ENCODE peak calls at places on chromosomes 6 and 20, in six cellular contexts. B is PC-3, Y is kidney epithelial cell, J is HFF-Myc, O is mammary epithelial cell, N is adrenal gland. R is an unnamed sample.

GRCh38 chr6:131966443-131966842 is 15.3 kb upstream of the CCN2 start:
- DNase-seq in B (no peak), Y (peak), J (no peak), O (no peak), N (no peak), R (no peak)

GRCh38 chr6:44022296-44022661 is 105.0 kb downstream of the MRPL14 start:
- DNase-seq in B (peak), Y (no peak), J (no peak), O (no peak), N (no peak), R (no peak)

GRCh38 chr6:111258615-111259088 is 171.3 kb downstream of the SLC16A10 start:
- DNase-seq in B (peak), Y (no peak), J (no peak), O (no peak), N (no peak), R (no peak)

GRCh38 chr6:89120371-89120770 is 2.5 kb upstream of the SRSF12 start:
- DNase-seq in B (peak), Y (peak), J (no peak), O (no peak), N (no peak), R (no peak)

GRCh38 chr6:3806169-3806922 is 42.8 kb upstream of the FAM50B start:
- DNase-seq in B (no peak), Y (no peak), J (no peak), O (no peak), N (peak), R (no peak)

GRCh38 chr6:100175814-100176275 is 181.8 kb upstream of the MCHR2 start:
- DNase-seq in B (peak), Y (peak), J (peak), O (peak), N (no peak), R (no peak)

GRCh38 chr6:121498481-121499276 is 63.2 kb downstream of the GJA1 start:
- DNase-seq in B (peak), Y (no peak), J (no peak), O (no peak), N (no peak), R (no peak)

GRCh38 chr20:34310481-34311117 is 7.4 kb upstream of the AHCY start:
- DNase-seq in B (no peak), Y (no peak), J (no peak), O (no peak), N (no peak), R (no peak)

GRCh38 chr20:58892932-58893224 is 40.4 kb downstream of the GNAS start:
- DNase-seq in B (no peak), Y (no peak), J (no peak), O (no peak), N (no peak), R (no peak)

GRCh38 chr20:60937581-60937980 is 314.5 kb upstream of the CDH4 start:
- DNase-seq in B (no peak), Y (no peak), J (no peak), O (no peak), N (no peak), R (no peak)

GRCh38 chr6:166602928-166603690 is 16.6 kb upstream of the RAMACL start:
- DNase-seq in B (no peak), Y (no peak), J (no peak), O (no peak), N (no peak), R (no peak)

GRCh38 chr6:42896178-42896719 is 16.8 kb downstream of the RPL7L1 start:
- DNase-seq in B (no peak), Y (no peak), J (no peak), O (no peak), N (no peak), R (no peak)

GRCh38 chr6:81476881-81477280 is 275.6 kb downstream of the TENT5A start:
- DNase-seq in B (peak), Y (no peak), J (no peak), O (no peak), N (no peak), R (no peak)

GRCh38 chr6:39665871-39666270 is 59.3 kb downstream of the KIF6 start:
- DNase-seq in B (no peak), Y (no peak), J (no peak), O (no peak), N (no peak), R (no peak)

GRCh38 chr20:51259455-51259854 is 236.5 kb upstream of the KCNG1 start:
- DNase-seq in B (no peak), Y (no peak), J (no peak), O (no peak), N (no peak), R (no peak)

GRCh38 chr6:42745083-42745637 is 743 bp downstream of the TBCC start:
- DNase-seq in B (no peak), Y (no peak), J (no peak), O (peak), N (peak), R (peak)

GRCh38 chr6:156427345-156427744 is 349.8 kb upstream of the ARID1B start:
- DNase-seq in B (peak), Y (peak), J (peak), O (peak), N (no peak), R (peak)

GRCh38 chr6:163712569-163712966 is 298.1 kb downstream of the QKI start:
- DNase-seq in B (no peak), Y (no peak), J (no peak), O (no peak), N (no peak), R (no peak)

GRCh38 chr6:24910331-24910849 is 25.4 kb downstream of the RIPOR2 start:
- DNase-seq in B (no peak), Y (no peak), J (no peak), O (peak), N (no peak), R (no peak)

GRCh38 chr6:111277819-111278218 is 190.5 kb downstream of the SLC16A10 start:
- DNase-seq in B (no peak), Y (no peak), J (no peak), O (no peak), N (no peak), R (no peak)

GRCh38 chr20:39986231-39986904 is 702.7 kb downstream of the MAFB start:
- DNase-seq in B (no peak), Y (peak), J (peak), O (peak), N (peak), R (peak)

GRCh38 chr6:112502348-112503130 is 155.4 kb downstream of the RFPL4B start:
- DNase-seq in B (peak), Y (no peak), J (no peak), O (no peak), N (no peak), R (no peak)

GRCh38 chr6:116468293-116468692 is 7.1 kb downstream of the CALHM6 start:
- DNase-seq in B (no peak), Y (no peak), J (no peak), O (no peak), N (no peak), R (no peak)

GRCh38 chr20:10536531-10536930 is 101.4 kb downstream of the SLX4IP start:
- DNase-seq in B (peak), Y (no peak), J (no peak), O (no peak), N (no peak), R (peak)

GRCh38 chr6:56724455-56724854 is 81.8 kb upstream of the DST start:
- DNase-seq in B (no peak), Y (no peak), J (no peak), O (no peak), N (no peak), R (no peak)

DNA sequence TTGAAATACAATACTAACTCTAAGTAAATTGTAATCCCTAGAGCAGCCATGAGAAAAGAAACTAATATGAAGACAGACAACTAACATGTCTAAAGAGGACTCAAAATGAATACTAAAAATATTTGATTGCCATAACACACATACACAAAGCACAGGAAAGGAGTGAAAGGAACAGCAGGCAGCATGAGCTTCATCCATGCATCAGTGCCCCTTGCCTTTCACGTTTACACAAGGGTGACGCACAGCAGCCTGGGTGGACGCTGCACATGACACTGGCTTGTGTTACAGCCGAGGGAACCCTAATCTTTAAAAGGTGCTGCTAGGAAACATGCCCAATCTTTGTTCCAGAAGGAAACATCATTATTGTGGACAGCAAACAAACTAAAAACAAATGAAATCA is 123.5 kb downstream of the MAN1A1 start:
- DNase-seq in B (no peak), Y (peak), J (no peak), O (no peak), N (no peak), R (no peak)
- TF ChIP-seq CTCF in B (no peak), Y (no peak), J (no peak), O (no peak), N (no peak), R (no peak)

DNA sequence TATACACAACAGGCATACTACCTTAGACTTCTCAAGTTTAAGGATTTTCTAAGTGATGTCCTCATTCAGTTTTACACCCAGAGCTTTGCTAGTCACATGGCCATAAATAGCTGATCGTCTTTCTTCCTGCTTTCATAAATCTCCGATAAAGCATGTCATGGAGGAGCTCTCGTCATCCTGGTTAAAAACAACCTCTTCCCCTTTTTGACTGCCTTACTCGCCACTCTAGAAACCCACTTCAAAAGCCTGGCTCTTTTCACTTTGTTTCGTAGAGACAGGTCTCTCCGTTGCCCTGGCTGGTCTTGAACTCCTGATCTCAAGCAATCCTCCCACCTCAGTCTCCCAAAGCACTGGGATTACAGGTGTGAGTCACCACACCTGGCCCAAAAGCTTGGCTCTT is 67.0 kb upstream of the SMIM29 start:
- DNase-seq in B (no peak), Y (no peak), J (no peak), O (no peak), N (no peak), R (no peak)
- H3K4me3 ChIP-seq in B (no peak), Y (no peak), J (no peak), O (no peak), N (no peak), R (no peak)

GRCh38 chr6:169701218-169701952 is 444 bp downstream of the WDR27 start:
- DNase-seq in B (peak), Y (no peak), J (no peak), O (no peak), N (no peak), R (no peak)

GRCh38 chr6:169702640-169703246 is 817 bp downstream of the C6orf120 start:
- DNase-seq in B (peak), Y (no peak), J (no peak), O (no peak), N (peak), R (peak)

GRCh38 chr6:169700296-169700695 is 1.5 kb downstream of the WDR27 start:
- DNase-seq in B (no peak), Y (no peak), J (no peak), O (no peak), N (no peak), R (no peak)

GRCh38 chr6:169707772-169708171 is 5.8 kb downstream of the C6orf120 start:
- DNase-seq in B (no peak), Y (no peak), J (no peak), O (no peak), N (no peak), R (no peak)

DNA sequence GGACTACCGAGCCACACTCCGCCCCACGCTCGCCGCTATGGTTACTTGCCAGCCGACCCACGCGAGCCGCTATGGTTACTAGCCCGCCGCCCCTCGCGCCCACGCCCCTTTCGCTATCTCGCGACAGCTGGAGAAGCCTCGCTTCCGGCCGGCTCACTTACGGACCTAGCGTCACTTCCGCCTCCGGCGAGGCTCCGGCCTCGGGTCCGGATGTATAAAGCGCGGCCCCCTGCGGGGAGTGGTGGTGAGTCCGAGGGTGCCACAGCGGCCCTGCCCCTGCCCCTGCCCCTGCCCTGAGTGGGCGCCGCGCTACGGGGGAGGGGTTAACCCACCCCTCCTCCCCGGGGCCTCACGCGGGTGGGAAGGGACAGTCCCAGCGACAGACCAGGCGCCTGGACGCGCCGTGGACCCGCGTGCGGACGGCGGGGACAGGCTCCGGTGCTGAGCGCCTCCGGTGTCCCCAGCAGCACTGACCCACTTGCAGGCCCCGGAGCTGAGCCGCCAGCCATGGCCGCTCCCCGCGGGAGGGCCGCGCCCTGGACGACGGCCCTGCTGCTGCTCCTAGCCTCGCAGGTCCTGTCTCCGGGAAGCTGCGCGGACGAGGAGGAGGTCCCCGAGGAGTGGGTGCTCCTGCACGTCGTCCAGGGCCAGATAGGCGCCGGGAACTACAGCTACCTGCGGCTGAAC is at the start of the genes C6orf120 and WDR27:
- DNase-seq in B (peak), Y (peak), J (peak), O (peak), N (peak), R (peak)
- TF ChIP-seq CTCF in B (no peak), Y (no peak), J (no peak), O (no peak), N (no peak), R (no peak)

GRCh38 chr20:45047581-45048119 is 53.3 kb downstream of the KCNS1 start:
- DNase-seq in B (no peak), Y (no peak), J (no peak), O (no peak), N (no peak), R (no peak)

GRCh38 chr20:45041464-45042337 is 59.2 kb downstream of the KCNS1 start:
- DNase-seq in B (peak), Y (peak), J (peak), O (peak), N (no peak), R (no peak)

GRCh38 chr20:45044601-45045000 is 56.3 kb downstream of the KCNS1 start:
- DNase-seq in B (peak), Y (no peak), J (no peak), O (no peak), N (peak), R (no peak)

GRCh38 chr20:45042978-45043377 is 57.9 kb downstream of the KCNS1 start:
- DNase-seq in B (no peak), Y (no peak), J (no peak), O (no peak), N (no peak), R (no peak)

DNA sequence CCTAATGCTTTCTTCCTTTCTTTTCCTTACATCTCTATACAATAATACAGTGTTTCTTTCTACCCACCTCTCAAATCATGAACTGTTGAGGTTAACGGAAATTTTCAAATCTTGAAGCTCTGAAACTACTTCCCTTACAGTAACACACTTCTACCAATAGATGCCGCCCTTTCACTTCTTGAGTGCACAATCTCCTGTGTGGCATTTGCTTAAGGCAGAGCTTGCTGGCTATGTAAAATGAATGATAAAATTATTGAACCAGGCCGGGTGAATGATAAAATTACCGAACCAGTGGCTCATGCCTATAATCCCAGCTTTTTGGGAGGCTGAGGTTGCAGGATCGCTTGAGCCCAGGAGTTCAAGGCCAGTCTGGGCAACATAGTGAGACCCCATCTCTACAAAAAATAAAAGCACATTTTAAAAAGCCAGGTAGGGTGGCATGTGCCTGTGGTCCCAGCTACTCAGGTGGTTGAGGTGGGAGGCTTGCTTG is 56.8 kb downstream of the KCNS1 start:
- DNase-seq in B (peak), Y (peak), J (peak), O (peak), N (peak), R (peak)
- H3K4me3 ChIP-seq in B (no peak), Y (no peak), J (no peak), O (no peak), N (no peak), R (no peak)

R was measured in BE2C.